ENCODE peak calls at places on chromosomes 4 and X, in four cellular contexts. One of them, this sample, is unnamed.
A peak's percentile ranks its signal among the peaks of the same experiment; 100 is the strongest.

GRCh38 chr4:37872310-37872988 is 18.4 kb upstream of the TBC1D1 start:
- DNase-seq in endothelial cell: no peak
- DNase-seq in endodermal cell: no peak
- DNase-seq in fibroblast of pulmonary artery: no peak
- DNase-seq in this sample: no peak

GRCh38 chr4:6687947-6688878 is 5.5 kb upstream of the S100P start:
- DNase-seq in endothelial cell: no peak
- DNase-seq in endodermal cell: peak; percentile 63
- DNase-seq in fibroblast of pulmonary artery: no peak
- DNase-seq in this sample: no peak

GRCh38 chr4:69563424-69563823 is 67.7 kb upstream of the UGT2B4 start:
- DNase-seq in endothelial cell: no peak
- DNase-seq in endodermal cell: no peak
- DNase-seq in fibroblast of pulmonary artery: no peak
- DNase-seq in this sample: no peak

GRCh38 chr4:74317616-74318256 is 9.5 kb downstream of the EPGN start:
- DNase-seq in endothelial cell: no peak
- DNase-seq in endodermal cell: no peak
- DNase-seq in fibroblast of pulmonary artery: peak; percentile 75
- DNase-seq in this sample: no peak

GRCh38 chrX:30920271-30920670 is 31.2 kb upstream of the TAB3 start:
- DNase-seq in endothelial cell: no peak
- DNase-seq in endodermal cell: no peak
- DNase-seq in fibroblast of pulmonary artery: no peak
- DNase-seq in this sample: no peak

GRCh38 chr4:40325406-40326019 is 9.6 kb upstream of the CHRNA9 start:
- DNase-seq in endothelial cell: peak; percentile 33
- DNase-seq in endodermal cell: no peak
- DNase-seq in fibroblast of pulmonary artery: peak; percentile 83
- DNase-seq in this sample: peak; percentile 80

GRCh38 chrX:48530736-48531135 is 8.8 kb upstream of the TBC1D25 start:
- DNase-seq in endothelial cell: no peak
- DNase-seq in endodermal cell: no peak
- DNase-seq in fibroblast of pulmonary artery: no peak
- DNase-seq in this sample: no peak

GRCh38 chr4:156816356-156816755 is 155.2 kb downstream of the PDGFC start:
- DNase-seq in endothelial cell: no peak
- DNase-seq in endodermal cell: no peak
- DNase-seq in fibroblast of pulmonary artery: no peak
- DNase-seq in this sample: no peak

GRCh38 chr4:41853973-41854372 is 81.3 kb upstream of the TMEM33 start:
- DNase-seq in endothelial cell: no peak
- DNase-seq in endodermal cell: no peak
- DNase-seq in fibroblast of pulmonary artery: no peak
- DNase-seq in this sample: no peak

GRCh38 chr4:117137143-117137542 is 51.8 kb upstream of the TRAM1L1 start:
- DNase-seq in endothelial cell: no peak
- DNase-seq in endodermal cell: no peak
- DNase-seq in fibroblast of pulmonary artery: peak; percentile 55
- DNase-seq in this sample: no peak

GRCh38 chr4:174216935-174217272 is 66.6 kb downstream of the FBXO8 start:
- DNase-seq in endothelial cell: no peak
- DNase-seq in endodermal cell: no peak
- DNase-seq in fibroblast of pulmonary artery: no peak
- DNase-seq in this sample: no peak

GRCh38 chr4:7540216-7540615 is 105.5 kb upstream of the PSAPL1 start:
- DNase-seq in endothelial cell: no peak
- DNase-seq in endodermal cell: no peak
- DNase-seq in fibroblast of pulmonary artery: no peak
- DNase-seq in this sample: no peak

GRCh38 chrX:134004038-134004437 is 18.6 kb upstream of the GPC3 start:
- DNase-seq in endothelial cell: no peak
- DNase-seq in endodermal cell: no peak
- DNase-seq in fibroblast of pulmonary artery: peak; percentile 73
- DNase-seq in this sample: no peak

GRCh38 chr4:158739600-158739999 is 16.4 kb upstream of the PPID start:
- DNase-seq in endothelial cell: no peak
- DNase-seq in endodermal cell: no peak
- DNase-seq in fibroblast of pulmonary artery: no peak
- DNase-seq in this sample: no peak

GRCh38 chrX:48498374-48498809 is 10.4 kb upstream of the PORCN start:
- DNase-seq in endothelial cell: no peak
- DNase-seq in endodermal cell: no peak
- DNase-seq in fibroblast of pulmonary artery: peak; percentile 49
- DNase-seq in this sample: no peak

GRCh38 chrX:137432609-137433008 is 133.3 kb upstream of the ZIC3 start:
- DNase-seq in endothelial cell: peak; percentile 40
- DNase-seq in endodermal cell: peak; percentile 86
- DNase-seq in fibroblast of pulmonary artery: no peak
- DNase-seq in this sample: peak; percentile 65

GRCh38 chr4:93834371-93835066 is 6.0 kb downstream of the ATOH1 start:
- DNase-seq in endothelial cell: peak; percentile 35
- DNase-seq in endodermal cell: peak; percentile 84
- DNase-seq in fibroblast of pulmonary artery: no peak
- DNase-seq in this sample: no peak

GRCh38 chrX:16125520-16126149 is 2.3 kb downstream of the GRPR start:
- DNase-seq in endothelial cell: no peak
- DNase-seq in endodermal cell: no peak
- DNase-seq in fibroblast of pulmonary artery: no peak
- DNase-seq in this sample: no peak

GRCh38 chr4:85964298-85964697 is 395.6 kb downstream of the MAPK10 start:
- DNase-seq in endothelial cell: no peak
- DNase-seq in endodermal cell: no peak
- DNase-seq in fibroblast of pulmonary artery: peak; percentile 25
- DNase-seq in this sample: no peak

GRCh38 chr4:147580396-147580795 is 36.8 kb upstream of the TMEM184C start:
- DNase-seq in endothelial cell: no peak
- DNase-seq in endodermal cell: no peak
- DNase-seq in fibroblast of pulmonary artery: no peak
- DNase-seq in this sample: no peak
- TF ChIP-seq CTCF in endothelial cell: no peak
- TF ChIP-seq CTCF in endodermal cell: no peak
- TF ChIP-seq CTCF in fibroblast of pulmonary artery: no peak
- TF ChIP-seq CTCF in this sample: no peak

DNA sequence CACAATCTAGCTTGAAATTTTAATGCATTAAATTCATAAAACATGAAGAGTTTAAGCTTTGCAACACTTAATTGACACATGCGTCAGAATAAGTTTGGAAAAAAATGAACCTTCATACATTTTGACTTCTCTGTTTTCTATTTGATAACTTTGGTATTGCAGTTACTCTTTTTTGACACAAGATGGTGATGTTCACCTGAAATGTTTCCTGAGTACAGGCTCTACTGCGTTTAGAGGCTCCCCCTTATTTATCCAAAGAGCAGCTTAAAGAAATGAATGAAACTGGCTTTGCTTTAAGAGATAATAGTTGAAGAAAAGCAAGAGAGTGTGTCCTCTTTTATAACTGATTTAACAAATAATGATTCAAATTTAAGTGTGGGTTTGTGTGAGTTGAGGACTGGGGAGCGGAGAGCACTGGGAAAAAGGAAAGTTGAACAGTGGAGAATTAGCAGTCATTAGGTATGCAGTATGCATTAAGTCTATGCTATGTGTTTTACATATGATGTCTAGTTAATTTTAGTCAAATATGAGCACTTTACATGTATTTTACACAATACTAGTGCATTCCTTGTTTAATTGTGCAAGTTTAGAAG is 180.6 kb upstream of the NUDT6 start:
- DNase-seq in endothelial cell: no peak
- DNase-seq in endodermal cell: no peak
- DNase-seq in fibroblast of pulmonary artery: peak; percentile 83
- DNase-seq in this sample: peak; percentile 59
- TF ChIP-seq CTCF in endothelial cell: peak; percentile 84
- TF ChIP-seq CTCF in endodermal cell: peak; percentile 90
- TF ChIP-seq CTCF in fibroblast of pulmonary artery: peak; percentile 71
- TF ChIP-seq CTCF in this sample: peak; percentile 66

GRCh38 chr4:150591284-150591874 is 9.4 kb downstream of the MAB21L2 start:
- DNase-seq in endothelial cell: no peak
- DNase-seq in endodermal cell: peak; percentile 85
- DNase-seq in fibroblast of pulmonary artery: no peak
- DNase-seq in this sample: no peak
- TF ChIP-seq CTCF in endothelial cell: no peak
- TF ChIP-seq CTCF in endodermal cell: peak; percentile 61
- TF ChIP-seq CTCF in fibroblast of pulmonary artery: no peak
- TF ChIP-seq CTCF in this sample: no peak

DNA sequence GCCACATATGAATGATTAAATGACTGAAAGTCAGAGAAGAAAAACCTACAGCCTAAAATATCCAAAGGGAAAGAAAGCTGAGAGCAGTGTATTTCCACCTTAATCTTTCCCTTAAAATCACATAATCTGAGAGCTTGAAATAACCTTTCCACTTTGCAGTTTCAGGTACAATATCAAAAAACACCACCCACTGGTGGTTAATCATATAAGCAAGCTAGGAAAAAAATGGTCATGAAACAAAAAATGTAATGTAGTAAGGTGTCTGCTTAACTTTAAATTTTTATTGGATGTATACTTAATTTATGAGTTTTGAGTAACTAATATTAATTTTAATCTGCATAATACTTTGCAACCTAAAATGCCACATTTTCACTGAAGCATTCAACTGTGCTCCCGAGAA is 3.2 kb downstream of the PRDM5 start:
- DNase-seq in endothelial cell: no peak
- DNase-seq in endodermal cell: no peak
- DNase-seq in fibroblast of pulmonary artery: no peak
- DNase-seq in this sample: no peak
- TF ChIP-seq CTCF in endothelial cell: no peak
- TF ChIP-seq CTCF in endodermal cell: peak; percentile 43
- TF ChIP-seq CTCF in fibroblast of pulmonary artery: peak; percentile 19
- TF ChIP-seq CTCF in this sample: no peak

GRCh38 chr4:175703956-175704600 is 108.0 kb downstream of the GPM6A start:
- DNase-seq in endothelial cell: no peak
- DNase-seq in endodermal cell: no peak
- DNase-seq in fibroblast of pulmonary artery: no peak
- DNase-seq in this sample: no peak
- TF ChIP-seq CTCF in endothelial cell: no peak
- TF ChIP-seq CTCF in endodermal cell: no peak
- TF ChIP-seq CTCF in fibroblast of pulmonary artery: no peak
- TF ChIP-seq CTCF in this sample: no peak

DNA sequence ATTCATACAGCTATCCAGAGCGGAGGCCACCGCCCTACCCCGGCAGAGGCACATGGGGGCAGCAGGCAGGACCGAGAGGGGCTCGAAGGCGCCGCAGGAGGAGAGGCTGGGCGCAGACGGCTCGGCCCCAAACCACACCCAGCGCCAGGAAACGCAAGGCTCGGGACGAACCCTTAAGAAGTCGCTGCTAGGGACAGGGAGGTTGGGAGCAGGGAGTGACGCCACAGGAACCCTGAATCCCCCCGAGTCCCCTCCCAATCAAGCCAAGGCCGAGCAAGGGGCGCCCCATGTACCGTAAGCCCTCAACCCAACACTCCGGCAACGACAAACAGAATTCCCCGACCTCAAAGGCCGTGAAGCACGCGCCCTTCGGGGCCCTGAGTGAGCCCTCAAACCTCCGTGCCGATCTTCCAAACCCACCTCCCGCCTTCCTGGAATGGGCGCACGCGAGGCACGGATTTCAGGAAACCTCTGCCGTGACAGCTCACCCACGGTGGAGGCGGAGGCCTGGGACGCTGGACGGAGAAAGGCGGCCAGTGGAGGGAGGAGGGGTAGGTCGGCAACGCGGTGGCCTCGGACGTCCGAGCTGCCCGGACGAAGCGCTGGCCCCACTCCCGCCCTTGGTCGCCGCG is 1.8 kb downstream of the ZFYVE28 start:
- DNase-seq in endothelial cell: peak; percentile 27
- DNase-seq in endodermal cell: peak; percentile 90
- DNase-seq in fibroblast of pulmonary artery: peak; percentile 23
- DNase-seq in this sample: no peak
- TF ChIP-seq CTCF in endothelial cell: no peak
- TF ChIP-seq CTCF in endodermal cell: peak; percentile 44
- TF ChIP-seq CTCF in fibroblast of pulmonary artery: no peak
- TF ChIP-seq CTCF in this sample: no peak

This sample was measured in GM13977.